ENCODE peak calls at places on chromosomes 4 and X, in seven cellular contexts. One of them, this sample, is unnamed.

GRCh38 chr4:78864405-78865024 is 74.7 kb downstream of the PAQR3 start:
- DNase-seq in 8988T: no peak
- DNase-seq in HTR-8/SVneo: peak; percentile 25
- DNase-seq in NCI-H1436: peak; percentile 68
- DNase-seq in IMR-90: peak; percentile 85
- DNase-seq in stimulated activated naive CD4-positive, alpha-beta T cell: peak; percentile 37
- DNase-seq in activated CD8-positive, alpha-beta memory T cell treated with anti-CD3 and anti-CD28 coated beads for 1 hour: no peak
- DNase-seq in this sample: no peak

GRCh38 chrX:100973411-100973810 is 3.9 kb downstream of the ARL13A start:
- DNase-seq in 8988T: no peak
- DNase-seq in HTR-8/SVneo: no peak
- DNase-seq in NCI-H1436: no peak
- DNase-seq in IMR-90: peak; percentile 87
- DNase-seq in stimulated activated naive CD4-positive, alpha-beta T cell: no peak
- DNase-seq in activated CD8-positive, alpha-beta memory T cell treated with anti-CD3 and anti-CD28 coated beads for 1 hour: no peak
- DNase-seq in this sample: peak; percentile 10

GRCh38 chr4:148299337-148299736 is 142.9 kb downstream of the NR3C2 start:
- DNase-seq in 8988T: no peak
- DNase-seq in HTR-8/SVneo: no peak
- DNase-seq in NCI-H1436: no peak
- DNase-seq in IMR-90: no peak
- DNase-seq in stimulated activated naive CD4-positive, alpha-beta T cell: no peak
- DNase-seq in activated CD8-positive, alpha-beta memory T cell treated with anti-CD3 and anti-CD28 coated beads for 1 hour: no peak
- DNase-seq in this sample: no peak

GRCh38 chr4:7189475-7190277 is 2.7 kb upstream of the SORCS2 start:
- DNase-seq in 8988T: no peak
- DNase-seq in HTR-8/SVneo: no peak
- DNase-seq in NCI-H1436: no peak
- DNase-seq in IMR-90: no peak
- DNase-seq in stimulated activated naive CD4-positive, alpha-beta T cell: no peak
- DNase-seq in activated CD8-positive, alpha-beta memory T cell treated with anti-CD3 and anti-CD28 coated beads for 1 hour: no peak
- DNase-seq in this sample: no peak

GRCh38 chr4:37068580-37068979 is 176.0 kb upstream of the NWD2 start:
- DNase-seq in 8988T: no peak
- DNase-seq in HTR-8/SVneo: no peak
- DNase-seq in NCI-H1436: no peak
- DNase-seq in IMR-90: no peak
- DNase-seq in stimulated activated naive CD4-positive, alpha-beta T cell: no peak
- DNase-seq in activated CD8-positive, alpha-beta memory T cell treated with anti-CD3 and anti-CD28 coated beads for 1 hour: no peak
- DNase-seq in this sample: no peak

GRCh38 chr4:153781280-153781679 is 7.6 kb downstream of the SFRP2 start:
- DNase-seq in 8988T: no peak
- DNase-seq in HTR-8/SVneo: no peak
- DNase-seq in NCI-H1436: no peak
- DNase-seq in IMR-90: no peak
- DNase-seq in stimulated activated naive CD4-positive, alpha-beta T cell: no peak
- DNase-seq in activated CD8-positive, alpha-beta memory T cell treated with anti-CD3 and anti-CD28 coated beads for 1 hour: no peak
- DNase-seq in this sample: no peak

GRCh38 chr4:108036252-108036651 is 46.6 kb downstream of the HADH start:
- DNase-seq in 8988T: no peak
- DNase-seq in HTR-8/SVneo: no peak
- DNase-seq in NCI-H1436: no peak
- DNase-seq in IMR-90: no peak
- DNase-seq in stimulated activated naive CD4-positive, alpha-beta T cell: peak; percentile 83
- DNase-seq in activated CD8-positive, alpha-beta memory T cell treated with anti-CD3 and anti-CD28 coated beads for 1 hour: peak; percentile 20
- DNase-seq in this sample: no peak

GRCh38 chr4:89535251-89535650 is 227.7 kb upstream of the GPRIN3 start:
- DNase-seq in 8988T: no peak
- DNase-seq in HTR-8/SVneo: no peak
- DNase-seq in NCI-H1436: no peak
- DNase-seq in IMR-90: peak; percentile 26
- DNase-seq in stimulated activated naive CD4-positive, alpha-beta T cell: no peak
- DNase-seq in activated CD8-positive, alpha-beta memory T cell treated with anti-CD3 and anti-CD28 coated beads for 1 hour: no peak
- DNase-seq in this sample: no peak

GRCh38 chrX:109940411-109940810 is 62.5 kb upstream of the TMEM164 start:
- DNase-seq in 8988T: no peak
- DNase-seq in HTR-8/SVneo: no peak
- DNase-seq in NCI-H1436: no peak
- DNase-seq in IMR-90: no peak
- DNase-seq in stimulated activated naive CD4-positive, alpha-beta T cell: no peak
- DNase-seq in activated CD8-positive, alpha-beta memory T cell treated with anti-CD3 and anti-CD28 coated beads for 1 hour: no peak
- DNase-seq in this sample: no peak

This sample was measured in T1000.